ENCODE peak calls at places on chromosomes 6 and 20, in eight cellular contexts. B is Calu3, X is GM23338, M is hepatocyte, R is H9, Z is GM12865, T is SK-N-SH, J is fibroblast of villous mesenchyme. S is an unnamed sample.

GRCh38 chr6:139473239-139473701 is 98.8 kb upstream of the CITED2 start:
- DNase-seq in R (peak; percentile 31), B (no peak), T (no peak), X (peak; percentile 34), Z (no peak), J (no peak), M (no peak), S (no peak)

GRCh38 chr6:161215193-161215592 is 58.7 kb downstream of the AGPAT4 start:
- DNase-seq in J (peak; percentile 100), M (peak; percentile 58), B (no peak), Z (no peak), X (no peak), T (no peak), R (no peak), S (no peak)

GRCh38 chr6:154515808-154516207 is 5.3 kb upstream of the CNKSR3 start:
- DNase-seq in B (no peak), R (no peak), X (no peak), M (no peak), T (no peak), Z (no peak), J (no peak), S (no peak)

GRCh38 chr20:31740208-31740607 is 1.1 kb downstream of the TPX2 start:
- DNase-seq in Z (peak; percentile 44), R (no peak), X (no peak), J (peak; percentile 67), M (no peak), B (no peak), T (peak; percentile 23), S (no peak)

GRCh38 chr6:5389086-5389745 is 127.9 kb downstream of the FARS2 start:
- DNase-seq in J (no peak), M (no peak), Z (no peak), R (no peak), B (no peak), X (no peak), T (no peak), S (no peak)

GRCh38 chr20:25217161-25218108 is 21.9 kb downstream of the ENTPD6 start:
- DNase-seq in Z (no peak), B (no peak), M (no peak), X (no peak), T (no peak), R (no peak), J (no peak), S (no peak)

GRCh38 chr6:42049116-42049809 is 1.1 kb upstream of the TAF8 start:
- DNase-seq in J (no peak), T (no peak), Z (peak; percentile 24), B (no peak), R (no peak), M (no peak), X (peak; percentile 15), S (no peak)

GRCh38 chr20:62587757-62588402 is 54.4 kb upstream of the SLCO4A1 start:
- DNase-seq in X (peak; percentile 76), R (no peak), J (no peak), B (no peak), T (no peak), M (peak; percentile 50), Z (no peak), S (no peak)

GRCh38 chr6:31053873-31054272 is 43.6 kb downstream of the MUC22 start:
- DNase-seq in Z (no peak), X (no peak), M (no peak), B (no peak), T (no peak), J (no peak), R (no peak), S (no peak)

GRCh38 chr20:32207626-32208498 is at the start of the genes PLAGL2 and POFUT1:
- DNase-seq in J (peak; percentile 84), Z (peak; percentile 94), M (peak; percentile 99), T (peak; percentile 100), B (peak; percentile 98), X (peak; percentile 96), R (peak; percentile 80), S (peak; percentile 92)

GRCh38 chr6:111207141-111207858 is 120.0 kb downstream of the SLC16A10 start:
- DNase-seq in X (no peak), J (no peak), R (no peak), T (no peak), M (peak; percentile 28), Z (no peak), B (no peak), S (no peak)

GRCh38 chr6:41958022-41958856 is 16.6 kb upstream of the CCND3 start:
- DNase-seq in T (no peak), R (no peak), J (no peak), Z (no peak), M (no peak), X (no peak), B (no peak), S (no peak)

GRCh38 chr20:38926934-38927616 is 858 bp downstream of the FAM83D start:
- DNase-seq in R (no peak), T (no peak), X (no peak), J (peak; percentile 42), Z (no peak), B (no peak), M (no peak), S (no peak)

GRCh38 chr6:148441454-148441911 is 98.8 kb downstream of the SASH1 start:
- DNase-seq in R (no peak), M (peak; percentile 33), B (no peak), X (no peak), Z (no peak), J (peak; percentile 71), T (no peak), S (no peak)

GRCh38 chr6:36911946-36912555 is 26.3 kb downstream of the C6orf89 start:
- DNase-seq in T (no peak), X (no peak), M (no peak), R (no peak), B (no peak), J (no peak), Z (peak; percentile 44), S (no peak)

GRCh38 chr6:112831022-112831421 is 483.9 kb downstream of the RFPL4B start:
- DNase-seq in Z (no peak), J (no peak), B (no peak), T (no peak), R (no peak), X (no peak), M (no peak), S (no peak)

GRCh38 chr20:32247957-32248497 is 29.4 kb upstream of the KIF3B start:
- DNase-seq in M (no peak), R (no peak), T (no peak), B (no peak), Z (no peak), J (no peak), X (no peak), S (no peak)

DNA sequence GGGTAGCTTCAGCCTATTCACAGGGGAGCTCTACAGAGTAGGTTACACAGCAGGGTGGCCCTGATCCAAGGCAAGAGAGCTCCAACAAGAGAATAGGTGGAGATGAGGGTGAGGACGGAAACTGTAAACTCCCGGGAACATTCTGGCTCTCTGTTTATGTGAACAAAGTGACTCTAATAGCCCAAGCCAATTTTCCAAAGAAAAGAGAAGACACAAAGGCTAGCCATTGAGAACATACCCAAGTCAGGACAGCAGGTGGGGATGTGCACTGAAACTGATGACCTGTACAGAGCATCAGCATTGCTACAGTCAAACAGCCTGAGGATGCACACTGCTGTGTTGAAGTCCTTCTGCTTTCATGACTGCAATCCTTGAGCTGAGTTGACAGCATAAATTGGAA is 136.0 kb upstream of the TOP1 start:
- DNase-seq in J (no peak), M (no peak), T (no peak), X (peak; percentile 12), R (no peak), Z (peak; percentile 35), B (no peak), S (no peak)
- TF ChIP-seq CTCF in J (no peak), M (no peak), T (no peak), X (peak; percentile 27), R (no peak), Z (peak; percentile 17), B (no peak), S (no peak)

DNA sequence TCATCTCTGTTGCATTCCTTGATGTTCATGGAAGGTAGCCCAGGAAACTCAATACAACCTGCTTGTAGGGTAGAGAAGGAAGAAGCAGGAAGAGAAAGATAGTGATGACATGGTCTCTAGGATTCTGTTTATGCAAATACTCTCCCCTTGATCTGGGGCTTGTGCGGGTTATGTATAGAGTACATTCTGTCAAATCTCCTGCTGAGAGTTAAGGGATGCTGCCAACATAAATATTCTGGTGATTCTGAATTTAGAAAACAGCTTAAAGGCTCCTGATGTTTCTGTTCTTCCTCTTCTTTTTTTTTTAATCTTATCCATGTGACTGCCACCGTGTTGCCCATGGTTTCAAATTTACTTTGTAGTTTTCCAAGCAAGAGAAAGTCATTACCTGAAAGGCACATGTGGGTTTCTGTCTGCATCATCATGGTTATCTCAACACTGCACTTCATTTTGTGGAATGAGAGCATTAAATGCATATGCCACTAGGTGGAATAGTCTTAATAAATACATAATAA is 150.6 kb downstream of the RPS12 start:
- DNase-seq in R (no peak), T (no peak), M (no peak), Z (no peak), X (no peak), B (no peak), J (no peak), S (no peak)
- TF ChIP-seq CTCF in R (no peak), T (no peak), M (no peak), Z (no peak), X (no peak), B (no peak), J (no peak), S (no peak)

GRCh38 chr6:90610291-90610670 is 23.4 kb upstream of the MAP3K7 start:
- DNase-seq in J (peak; percentile 8), B (no peak), Z (no peak), R (no peak), X (peak; percentile 23), M (no peak), T (peak; percentile 22), S (no peak)

GRCh38 chr6:90611996-90612690 is 25.3 kb upstream of the MAP3K7 start:
- DNase-seq in R (peak; percentile 46), J (no peak), X (peak; percentile 18), M (no peak), B (no peak), T (peak; percentile 11), Z (no peak), S (no peak)

GRCh38 chr6:90610671-90611542 is 24.0 kb upstream of the MAP3K7 start:
- DNase-seq in J (peak; percentile 14), Z (peak; percentile 47), X (peak; percentile 87), B (peak; percentile 9), T (peak; percentile 59), M (peak; percentile 38), R (peak; percentile 75), S (peak; percentile 30)

GRCh38 chr6:90605749-90606344 is 19.0 kb upstream of the MAP3K7 start:
- DNase-seq in M (no peak), R (no peak), B (no peak), J (no peak), T (no peak), Z (no peak), X (peak; percentile 28), S (no peak)

DNA sequence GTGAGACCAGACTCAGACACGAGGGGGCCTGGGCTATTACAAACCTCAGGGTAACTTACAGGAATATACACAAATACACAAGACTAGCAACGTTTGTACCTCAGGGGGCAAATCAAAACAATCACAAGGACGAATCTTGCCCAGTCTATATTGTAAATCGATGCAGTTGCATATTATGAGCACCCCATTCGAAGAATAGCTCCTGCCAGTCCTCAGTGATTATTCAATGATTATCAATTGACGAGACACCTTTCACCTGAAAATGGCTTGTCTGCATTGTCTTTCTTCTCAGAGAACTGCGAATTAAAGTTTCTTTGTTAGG is 24.6 kb upstream of the MAP3K7 start:
- DNase-seq in J (no peak), R (no peak), Z (no peak), X (no peak), M (no peak), B (no peak), T (no peak), S (no peak)
- TF ChIP-seq CTCF in J (no peak), R (peak; percentile 43), Z (no peak), X (no peak), M (no peak), B (no peak), T (no peak), S (no peak)

GRCh38 chr6:110067837-110068591 is 89.9 kb downstream of the GPR6 start:
- DNase-seq in T (no peak), Z (no peak), R (no peak), J (no peak), M (no peak), X (no peak), B (no peak), S (no peak)
- TF ChIP-seq CTCF in T (no peak), Z (no peak), R (no peak), J (no peak), M (no peak), X (no peak), B (no peak), S (no peak)